ENCODE peak calls at places on chromosomes 4 and X, in four cellular contexts. One of them, this sample, is unnamed.

GRCh38 chrX:71111851-71112468 is 583 bp upstream of the IL2RG start:
- DNase-seq in K562: no peak
- DNase-seq in H1: no peak
- DNase-seq in SK-N-SH: no peak
- DNase-seq in this sample: no peak

GRCh38 chrX:12080265-12080664 is 58.0 kb upstream of the FRMPD4 start:
- DNase-seq in K562: peak
- DNase-seq in H1: no peak
- DNase-seq in SK-N-SH: peak
- DNase-seq in this sample: no peak

GRCh38 chr4:185782523-185782922 is 29.5 kb downstream of the SORBS2 start:
- DNase-seq in K562: no peak
- DNase-seq in H1: no peak
- DNase-seq in SK-N-SH: peak
- DNase-seq in this sample: no peak

GRCh38 chr4:107711831-107712230 is 8.2 kb downstream of the PAPSS1 start:
- DNase-seq in K562: no peak
- DNase-seq in H1: no peak
- DNase-seq in SK-N-SH: no peak
- DNase-seq in this sample: no peak

GRCh38 chrX:153401133-153401764 is at the start of gene PNMA6E:
- DNase-seq in K562: no peak
- DNase-seq in H1: no peak
- DNase-seq in SK-N-SH: no peak
- DNase-seq in this sample: no peak

GRCh38 chrX:101219840-101220191 is 230 bp downstream of the DRP2 start:
- DNase-seq in K562: no peak
- DNase-seq in H1: no peak
- DNase-seq in SK-N-SH: peak
- DNase-seq in this sample: no peak

GRCh38 chrX:47361538-47362511 is 8.6 kb upstream of the ZNF157 start:
- DNase-seq in K562: peak
- DNase-seq in H1: peak
- DNase-seq in SK-N-SH: peak
- DNase-seq in this sample: peak

GRCh38 chr4:91958651-91959050 is 345.1 kb upstream of the GRID2 start:
- DNase-seq in K562: no peak
- DNase-seq in H1: no peak
- DNase-seq in SK-N-SH: peak
- DNase-seq in this sample: no peak

GRCh38 chr4:168585168-168586091 is 88.6 kb downstream of the PALLD start:
- DNase-seq in K562: peak
- DNase-seq in H1: peak
- DNase-seq in SK-N-SH: peak
- DNase-seq in this sample: peak

GRCh38 chr4:2662598-2662997 is 93.5 kb downstream of the TNIP2 start:
- DNase-seq in K562: no peak
- DNase-seq in H1: no peak
- DNase-seq in SK-N-SH: no peak
- DNase-seq in this sample: no peak

GRCh38 chrX:95040104-95040503 is 1366.1 kb downstream of the FAM133A start:
- DNase-seq in K562: no peak
- DNase-seq in H1: no peak
- DNase-seq in SK-N-SH: no peak
- DNase-seq in this sample: no peak

GRCh38 chrX:133290076-133290475 is 71.9 kb upstream of the TFDP3 start:
- DNase-seq in K562: no peak
- DNase-seq in H1: no peak
- DNase-seq in SK-N-SH: no peak
- DNase-seq in this sample: no peak

GRCh38 chr4:61220556-61220955 is 20.4 kb downstream of the ADGRL3 start:
- DNase-seq in K562: no peak
- DNase-seq in H1: no peak
- DNase-seq in SK-N-SH: no peak
- DNase-seq in this sample: no peak

GRCh38 chrX:20829665-20830481 is 544.3 kb upstream of the CNKSR2 start:
- DNase-seq in K562: no peak
- DNase-seq in H1: no peak
- DNase-seq in SK-N-SH: no peak
- DNase-seq in this sample: no peak

GRCh38 chr4:6324999-6325790 is 55.5 kb downstream of the WFS1 start:
- DNase-seq in K562: no peak
- DNase-seq in H1: no peak
- DNase-seq in SK-N-SH: no peak
- DNase-seq in this sample: no peak

GRCh38 chrX:13965531-13965930 is 64.2 kb downstream of the GEMIN8 start:
- DNase-seq in K562: no peak
- DNase-seq in H1: no peak
- DNase-seq in SK-N-SH: no peak
- DNase-seq in this sample: no peak

GRCh38 chr4:143386812-143387211 is 50.1 kb downstream of the GAB1 start:
- DNase-seq in K562: no peak
- DNase-seq in H1: no peak
- DNase-seq in SK-N-SH: no peak
- DNase-seq in this sample: no peak

GRCh38 chrX:42797646-42798045 is 19.7 kb upstream of the PPP1R2C start:
- DNase-seq in K562: no peak
- DNase-seq in H1: no peak
- DNase-seq in SK-N-SH: no peak
- DNase-seq in this sample: no peak

GRCh38 chr4:2839060-2839459 is 4.6 kb upstream of the ADD1 start:
- DNase-seq in K562: no peak
- DNase-seq in H1: no peak
- DNase-seq in SK-N-SH: no peak
- DNase-seq in this sample: no peak

GRCh38 chrX:153868576-153869472 is 17.1 kb downstream of the L1CAM start:
- DNase-seq in K562: no peak
- DNase-seq in H1: no peak
- DNase-seq in SK-N-SH: no peak
- DNase-seq in this sample: no peak

GRCh38 chr4:152539556-152540292 is 3.8 kb upstream of the FBXW7 start:
- DNase-seq in K562: no peak
- DNase-seq in H1: no peak
- DNase-seq in SK-N-SH: no peak
- DNase-seq in this sample: no peak

GRCh38 chr4:1056671-1057402 is 45.4 kb downstream of the FGFRL1 start:
- DNase-seq in K562: no peak
- DNase-seq in H1: no peak
- DNase-seq in SK-N-SH: no peak
- DNase-seq in this sample: no peak

GRCh38 chr4:66489783-66490452 is 819.6 kb upstream of the EPHA5 start:
- DNase-seq in K562: no peak
- DNase-seq in H1: no peak
- DNase-seq in SK-N-SH: no peak
- DNase-seq in this sample: no peak

GRCh38 chr4:41624765-41625164 is 86.8 kb downstream of the LIMCH1 start:
- DNase-seq in K562: no peak
- DNase-seq in H1: no peak
- DNase-seq in SK-N-SH: no peak
- DNase-seq in this sample: no peak

GRCh38 chr4:126727461-126727860 is 905.3 kb upstream of the INTU start:
- DNase-seq in K562: no peak
- DNase-seq in H1: no peak
- DNase-seq in SK-N-SH: no peak
- DNase-seq in this sample: no peak

GRCh38 chr4:36081185-36081584 is 163.1 kb downstream of the ARAP2 start:
- DNase-seq in K562: no peak
- DNase-seq in H1: no peak
- DNase-seq in SK-N-SH: no peak
- DNase-seq in this sample: no peak

GRCh38 chr4:110119880-110120279 is 78.5 kb downstream of the ELOVL6 start:
- DNase-seq in K562: no peak
- DNase-seq in H1: no peak
- DNase-seq in SK-N-SH: no peak
- DNase-seq in this sample: no peak

GRCh38 chr4:8594097-8595038 is 1.8 kb downstream of the CPZ start:
- DNase-seq in K562: peak
- DNase-seq in H1: no peak
- DNase-seq in SK-N-SH: peak
- DNase-seq in this sample: peak

DNA sequence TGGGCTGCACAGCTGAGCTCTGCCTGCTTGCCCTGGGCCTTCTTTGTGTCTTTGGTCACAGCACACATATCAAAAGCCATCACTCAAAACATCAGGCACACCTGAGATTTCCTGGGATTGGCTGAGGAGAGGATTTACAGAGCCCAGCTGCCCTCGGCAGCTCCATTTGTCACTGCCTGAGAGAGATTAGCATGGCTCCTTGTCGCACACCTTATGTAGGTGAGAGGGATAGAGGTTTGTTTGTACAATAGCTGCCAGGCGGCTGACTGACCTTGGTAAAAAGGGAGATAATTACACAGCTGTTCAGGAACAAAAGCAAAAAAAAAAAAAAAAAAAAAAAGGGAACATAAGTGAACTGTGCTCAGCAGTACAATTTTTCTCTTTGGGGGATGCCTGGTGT is 63.2 kb downstream of the MGST2 start:
- DNase-seq in K562: no peak
- DNase-seq in H1: no peak
- DNase-seq in SK-N-SH: no peak
- DNase-seq in this sample: no peak
- TF ChIP-seq SIN3A in K562: no peak
- TF ChIP-seq SIN3A in H1: no peak
- TF ChIP-seq SIN3A in SK-N-SH: no peak
- TF ChIP-seq SIN3A in this sample: no peak

DNA sequence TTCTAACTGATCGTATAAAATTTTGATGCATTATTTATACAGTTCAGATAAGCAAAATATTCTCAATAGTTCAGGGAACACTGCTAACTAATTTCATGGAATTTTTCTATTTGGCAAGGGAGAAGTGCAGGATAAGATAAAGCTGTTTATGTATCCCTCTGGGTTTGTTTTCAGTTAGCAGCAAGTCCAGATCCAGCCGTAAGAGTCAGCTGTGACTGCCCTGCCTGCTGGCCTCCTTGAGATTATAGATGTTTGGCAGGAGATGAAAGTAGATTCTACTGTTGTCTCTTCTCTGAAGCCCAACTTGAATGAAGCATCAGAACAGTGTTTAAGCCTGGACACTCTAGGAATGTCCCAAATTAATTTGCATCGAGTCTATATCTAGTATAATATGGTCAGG is 29.5 kb downstream of the ANTXR2 start:
- DNase-seq in K562: no peak
- DNase-seq in H1: no peak
- DNase-seq in SK-N-SH: no peak
- DNase-seq in this sample: no peak
- TF ChIP-seq SIN3A in K562: no peak
- TF ChIP-seq SIN3A in H1: no peak
- TF ChIP-seq SIN3A in SK-N-SH: no peak
- TF ChIP-seq SIN3A in this sample: no peak

DNA sequence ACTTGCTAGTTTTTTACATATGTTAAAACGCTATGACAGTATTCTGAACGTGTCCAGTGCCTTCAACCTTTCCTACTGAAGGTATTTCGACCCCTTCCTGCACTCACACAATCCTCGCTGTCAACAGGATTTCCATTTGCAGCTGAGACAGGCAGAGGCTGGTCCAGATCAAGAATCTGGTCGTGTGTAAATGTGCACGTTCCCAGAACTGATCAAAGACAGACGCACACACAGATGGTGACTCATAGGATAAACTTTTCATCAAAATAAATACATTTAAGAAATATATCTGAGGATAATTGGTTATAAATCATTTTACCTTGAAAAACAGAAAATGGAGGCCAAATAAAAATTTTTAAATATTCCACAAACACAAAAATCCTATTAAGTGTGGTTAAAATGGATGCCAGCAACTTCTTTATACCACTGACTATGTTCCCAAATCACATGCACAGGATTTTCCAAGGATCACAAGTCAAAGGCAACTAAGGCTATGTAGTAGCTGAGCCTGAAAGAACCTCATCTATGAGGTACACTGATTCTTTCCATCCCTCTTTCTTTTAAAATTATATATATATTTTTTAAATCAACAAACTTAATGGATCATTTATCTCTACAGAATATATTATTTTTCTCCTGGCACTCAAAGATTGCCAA is 85.9 kb downstream of the RNF150 start:
- DNase-seq in K562: no peak
- DNase-seq in H1: no peak
- DNase-seq in SK-N-SH: peak
- DNase-seq in this sample: no peak
- TF ChIP-seq SIN3A in K562: no peak
- TF ChIP-seq SIN3A in H1: no peak
- TF ChIP-seq SIN3A in SK-N-SH: peak
- TF ChIP-seq SIN3A in this sample: no peak

DNA sequence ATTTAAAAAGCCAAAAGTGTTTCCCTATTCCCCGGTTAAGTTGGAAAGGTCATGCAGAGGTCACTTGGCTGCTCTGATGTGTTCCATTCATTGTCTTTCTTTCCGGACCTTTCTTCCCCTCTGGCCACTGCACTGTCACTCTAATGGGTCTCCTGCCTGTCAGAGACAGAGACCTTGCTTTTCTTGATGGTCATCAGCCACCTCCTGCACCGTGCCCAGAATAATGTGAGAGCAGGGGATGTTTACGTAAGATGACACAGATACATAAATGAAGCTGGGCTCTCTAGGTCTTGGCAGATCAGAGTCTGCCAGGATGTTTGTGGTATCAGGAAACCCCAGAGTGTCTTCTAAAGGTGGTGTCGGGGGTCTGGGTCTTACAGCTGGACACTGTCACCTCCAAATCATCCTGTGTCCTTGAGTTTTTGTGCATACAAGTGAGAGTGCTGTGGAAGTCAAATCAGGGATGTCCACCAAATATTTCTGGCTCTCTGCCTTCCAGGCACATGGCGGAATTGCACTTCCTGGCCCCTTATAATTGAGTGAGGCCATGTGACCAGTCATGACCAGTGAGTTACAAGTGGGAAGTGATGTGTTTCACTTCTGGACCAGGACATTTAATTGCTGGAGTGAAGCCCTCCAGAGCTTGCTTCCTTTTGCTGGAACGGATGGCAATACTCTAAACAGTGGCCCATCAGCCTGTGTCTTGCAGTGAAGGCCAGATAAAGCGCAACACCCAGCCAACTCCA is 130.6 kb upstream of the ATP6AP2 start:
- DNase-seq in K562: no peak
- DNase-seq in H1: no peak
- DNase-seq in SK-N-SH: peak
- DNase-seq in this sample: no peak
- TF ChIP-seq SIN3A in K562: no peak
- TF ChIP-seq SIN3A in H1: no peak
- TF ChIP-seq SIN3A in SK-N-SH: no peak
- TF ChIP-seq SIN3A in this sample: no peak

GRCh38 chrX:38881727-38882126 is 80.5 kb downstream of the MID1IP1 start:
- DNase-seq in K562: no peak
- DNase-seq in H1: no peak
- DNase-seq in SK-N-SH: no peak
- DNase-seq in this sample: no peak
- TF ChIP-seq SIN3A in K562: no peak
- TF ChIP-seq SIN3A in H1: no peak
- TF ChIP-seq SIN3A in SK-N-SH: no peak
- TF ChIP-seq SIN3A in this sample: no peak

GRCh38 chrX:34877451-34877850 is 65.1 kb upstream of the FAM47B start:
- DNase-seq in K562: no peak
- DNase-seq in H1: no peak
- DNase-seq in SK-N-SH: no peak
- DNase-seq in this sample: no peak
- TF ChIP-seq SIN3A in K562: no peak
- TF ChIP-seq SIN3A in H1: no peak
- TF ChIP-seq SIN3A in SK-N-SH: no peak
- TF ChIP-seq SIN3A in this sample: no peak

GRCh38 chrX:63738696-63739095 is 46.3 kb downstream of the ARHGEF9 start:
- DNase-seq in K562: no peak
- DNase-seq in H1: no peak
- DNase-seq in SK-N-SH: no peak
- DNase-seq in this sample: no peak
- TF ChIP-seq SIN3A in K562: no peak
- TF ChIP-seq SIN3A in H1: no peak
- TF ChIP-seq SIN3A in SK-N-SH: no peak
- TF ChIP-seq SIN3A in this sample: no peak

GRCh38 chrX:35726176-35726575 is 72.0 kb upstream of the MAGEB16 start:
- DNase-seq in K562: no peak
- DNase-seq in H1: no peak
- DNase-seq in SK-N-SH: no peak
- DNase-seq in this sample: no peak
- TF ChIP-seq SIN3A in K562: no peak
- TF ChIP-seq SIN3A in H1: no peak
- TF ChIP-seq SIN3A in SK-N-SH: no peak
- TF ChIP-seq SIN3A in this sample: no peak

This sample was measured in HCT116.